ENCODE peak calls at places on chromosomes 12 and 14, in eight cellular contexts. B is keratinocyte; R is IMR-90; W is breast epithelium; I is AG10803; O is CD8-positive, alpha-beta T cell; F is WERI-Rb-1; S is spleen. L is an unnamed sample.

GRCh38 chr14:100067971-100068959 is 3.0 kb downstream of the EVL start:
- DNase-seq in S (peak), B (peak), F (no peak), R (peak), I (no peak), W (no peak), O (peak), L (no peak)

GRCh38 chr14:25375639-25376038 is 325.7 kb upstream of the STXBP6 start:
- DNase-seq in S (no peak), I (no peak), W (no peak), F (no peak), O (no peak), R (no peak), B (no peak), L (no peak)

GRCh38 chr12:129660961-129661360 is 242.9 kb downstream of the TMEM132D start:
- DNase-seq in R (no peak), F (no peak), S (no peak), B (no peak), I (no peak), O (no peak), W (no peak), L (no peak)

GRCh38 chr14:92439551-92440344 is 73.8 kb upstream of the RIN3 start:
- DNase-seq in B (no peak), F (no peak), I (no peak), S (no peak), R (no peak), W (no peak), O (no peak), L (no peak)

GRCh38 chr12:27936196-27936595 is 36.3 kb downstream of the PTHLH start:
- DNase-seq in O (no peak), B (no peak), F (no peak), R (peak), W (no peak), I (no peak), S (no peak), L (no peak)

GRCh38 chr12:91618281-91618680 is 435.7 kb upstream of the DCN start:
- DNase-seq in O (no peak), R (no peak), F (no peak), S (no peak), I (no peak), B (no peak), W (no peak), L (no peak)

GRCh38 chr14:61609143-61609851 is 86.0 kb upstream of the HIF1A start:
- DNase-seq in R (peak), I (peak), W (peak), O (no peak), F (no peak), S (no peak), B (no peak), L (no peak)

GRCh38 chr12:77724367-77724957 is 106.2 kb upstream of the NAV3 start:
- DNase-seq in R (peak), I (peak), S (no peak), B (no peak), F (peak), W (no peak), O (no peak), L (no peak)

GRCh38 chr14:100530270-100531072 is 56.7 kb downstream of the BEGAIN start:
- DNase-seq in F (peak), R (no peak), O (no peak), B (no peak), I (no peak), W (no peak), S (peak), L (no peak)

GRCh38 chr12:45587877-45588530 is 141.5 kb upstream of the ARID2 start:
- DNase-seq in F (no peak), B (no peak), O (no peak), S (no peak), W (no peak), R (no peak), I (no peak), L (no peak)

GRCh38 chr12:11555743-11556625 is 93.5 kb upstream of the ETV6 start:
- DNase-seq in B (no peak), F (no peak), I (no peak), S (no peak), W (no peak), R (no peak), O (no peak), L (no peak)

GRCh38 chr12:108400060-108400459 is 60.9 kb upstream of the CMKLR1 start:
- DNase-seq in S (no peak), W (no peak), I (no peak), O (no peak), F (no peak), B (no peak), R (no peak), L (no peak)

GRCh38 chr12:91105807-91106206 is 5.5 kb downstream of the LUM start:
- DNase-seq in O (no peak), I (no peak), B (no peak), W (no peak), R (no peak), F (no peak), S (no peak), L (no peak)

GRCh38 chr14:102057480-102058114 is 29.2 kb downstream of the HSP90AA1 start:
- DNase-seq in S (peak), F (no peak), W (no peak), B (no peak), R (no peak), I (no peak), O (no peak), L (no peak)

GRCh38 chr14:100857923-100858837 is 32.3 kb downstream of the MEG3 start:
- DNase-seq in O (no peak), S (peak), W (no peak), B (no peak), F (no peak), I (no peak), R (no peak), L (no peak)

GRCh38 chr12:39692258-39692853 is 72.8 kb upstream of the ABCD2 start:
- DNase-seq in B (no peak), O (no peak), S (no peak), F (no peak), I (peak), W (no peak), R (no peak), L (no peak)

GRCh38 chr14:77641534-77642341 is 25.3 kb upstream of the SPTLC2 start:
- DNase-seq in S (peak), W (peak), O (peak), I (peak), B (no peak), R (peak), F (no peak), L (no peak)

GRCh38 chr12:52285172-52285745 is 6.1 kb downstream of the KRT81 start:
- DNase-seq in W (no peak), R (peak), O (no peak), B (peak), S (no peak), I (peak), F (no peak), L (no peak)

GRCh38 chr14:43258396-43258795 is 1248.7 kb downstream of the FSCB start:
- DNase-seq in F (no peak), I (no peak), W (no peak), O (no peak), B (no peak), S (no peak), R (no peak), L (no peak)

GRCh38 chr12:95549392-95550084 is 1.7 kb downstream of the USP44 start:
- DNase-seq in S (no peak), B (no peak), O (no peak), R (no peak), I (no peak), F (no peak), W (no peak), L (no peak)
- H3K4me3 ChIP-seq in S (peak), B (no peak), O (peak), R (peak), I (no peak), F (no peak), W (peak), L (no peak)

DNA sequence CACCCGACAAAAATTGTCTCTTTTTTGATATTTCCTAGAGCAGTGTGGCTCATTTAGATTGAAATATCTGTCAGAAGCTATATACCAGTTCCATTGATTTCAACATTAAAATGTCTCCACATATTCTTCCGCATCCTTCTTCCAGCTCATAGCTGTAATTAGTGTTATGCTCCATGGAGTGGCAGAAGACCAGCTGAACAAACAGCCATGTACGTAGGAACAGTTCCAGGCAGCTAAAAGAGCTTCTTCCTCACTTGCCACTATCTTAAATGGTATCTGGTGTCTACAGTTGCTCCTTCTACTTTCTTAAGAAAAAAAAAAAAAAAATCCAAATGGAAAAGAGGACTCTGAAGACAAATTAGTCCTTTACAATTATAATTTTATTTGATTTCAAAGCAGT is 848.0 kb downstream of the DIO2 start:
- DNase-seq in B (no peak), I (no peak), R (no peak), S (no peak), O (no peak), W (no peak), F (no peak), L (no peak)
- TF ChIP-seq CTCF in B (no peak), I (no peak), R (no peak), S (no peak), O (no peak), W (no peak), F (no peak), L (no peak)

GRCh38 chr12:65929641-65930040 is 105.4 kb downstream of the HMGA2 start:
- DNase-seq in O (no peak), W (no peak), F (no peak), S (no peak), B (no peak), I (no peak), R (no peak), L (no peak)

GRCh38 chr12:65926119-65927004 is 102.1 kb downstream of the HMGA2 start:
- DNase-seq in F (no peak), R (no peak), I (no peak), B (no peak), S (no peak), W (no peak), O (no peak), L (no peak)

GRCh38 chr12:65922077-65922476 is 97.8 kb downstream of the HMGA2 start:
- DNase-seq in S (no peak), F (no peak), R (no peak), B (no peak), I (no peak), O (no peak), W (no peak), L (no peak)

GRCh38 chr12:65923228-65923627 is 98.9 kb downstream of the HMGA2 start:
- DNase-seq in I (no peak), W (no peak), F (no peak), S (no peak), B (no peak), O (no peak), R (no peak), L (no peak)

GRCh38 chr12:65925626-65926025 is 101.3 kb downstream of the HMGA2 start:
- DNase-seq in B (no peak), F (no peak), I (no peak), W (no peak), O (no peak), S (no peak), R (no peak), L (no peak)
- H3K4me3 ChIP-seq in B (no peak), F (no peak), I (no peak), W (no peak), O (no peak), S (no peak), R (no peak), L (no peak)

DNA sequence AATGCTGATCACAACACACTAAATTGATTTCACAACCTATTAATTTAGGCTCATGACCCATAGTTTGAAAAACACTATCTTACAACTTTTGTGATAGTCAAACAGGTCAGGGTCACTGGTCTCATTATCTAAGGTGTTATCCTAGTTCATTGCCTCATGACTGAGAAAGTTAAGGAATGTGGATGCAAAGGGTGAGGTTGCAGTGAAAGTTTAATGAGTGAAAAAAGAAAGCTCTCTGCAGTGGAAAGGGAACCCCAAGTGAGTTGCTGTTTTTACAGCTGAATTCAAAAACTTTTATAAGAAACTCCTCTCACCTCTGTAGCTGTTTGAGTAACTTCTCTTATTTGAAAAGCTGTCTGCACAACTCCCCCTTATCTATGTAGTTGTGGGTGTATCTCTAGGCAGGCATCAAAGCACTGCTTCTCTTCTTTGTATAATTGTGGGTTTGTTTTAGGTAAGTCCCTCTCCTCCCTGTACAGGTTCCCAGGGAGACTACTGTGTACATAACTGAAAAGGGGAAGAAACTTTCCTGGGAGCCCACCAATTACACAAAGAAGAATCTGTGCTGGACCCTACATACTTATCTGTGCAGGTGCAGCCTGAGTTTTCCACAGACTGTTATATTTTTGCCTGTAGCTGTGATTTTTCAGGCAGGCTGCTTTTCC is 18.9 kb downstream of the DNAL1 start:
- DNase-seq in R (no peak), W (no peak), B (no peak), O (no peak), S (no peak), I (no peak), F (no peak), L (no peak)
- TF ChIP-seq CTCF in R (no peak), W (no peak), B (no peak), O (no peak), S (no peak), I (no peak), F (no peak), L (no peak)

GRCh38 chr12:54026640-54027441 is 1.4 kb upstream of the HOXC6 start:
- DNase-seq in R (no peak), W (peak), B (no peak), S (peak), F (no peak), O (no peak), I (no peak), L (no peak)

GRCh38 chr12:54027442-54027786 is 826 bp upstream of the HOXC6 start:
- DNase-seq in O (no peak), F (no peak), B (no peak), I (no peak), R (no peak), S (no peak), W (no peak), L (no peak)

GRCh38 chr12:54029529-54030441 is 1.5 kb downstream of the HOXC6 start:
- DNase-seq in O (no peak), B (no peak), R (no peak), W (peak), I (no peak), S (peak), F (no peak), L (no peak)

GRCh38 chr12:54030442-54030801 is 2.2 kb downstream of the HOXC6 start:
- DNase-seq in R (no peak), I (no peak), S (no peak), W (no peak), O (no peak), B (no peak), F (no peak), L (no peak)

DNA sequence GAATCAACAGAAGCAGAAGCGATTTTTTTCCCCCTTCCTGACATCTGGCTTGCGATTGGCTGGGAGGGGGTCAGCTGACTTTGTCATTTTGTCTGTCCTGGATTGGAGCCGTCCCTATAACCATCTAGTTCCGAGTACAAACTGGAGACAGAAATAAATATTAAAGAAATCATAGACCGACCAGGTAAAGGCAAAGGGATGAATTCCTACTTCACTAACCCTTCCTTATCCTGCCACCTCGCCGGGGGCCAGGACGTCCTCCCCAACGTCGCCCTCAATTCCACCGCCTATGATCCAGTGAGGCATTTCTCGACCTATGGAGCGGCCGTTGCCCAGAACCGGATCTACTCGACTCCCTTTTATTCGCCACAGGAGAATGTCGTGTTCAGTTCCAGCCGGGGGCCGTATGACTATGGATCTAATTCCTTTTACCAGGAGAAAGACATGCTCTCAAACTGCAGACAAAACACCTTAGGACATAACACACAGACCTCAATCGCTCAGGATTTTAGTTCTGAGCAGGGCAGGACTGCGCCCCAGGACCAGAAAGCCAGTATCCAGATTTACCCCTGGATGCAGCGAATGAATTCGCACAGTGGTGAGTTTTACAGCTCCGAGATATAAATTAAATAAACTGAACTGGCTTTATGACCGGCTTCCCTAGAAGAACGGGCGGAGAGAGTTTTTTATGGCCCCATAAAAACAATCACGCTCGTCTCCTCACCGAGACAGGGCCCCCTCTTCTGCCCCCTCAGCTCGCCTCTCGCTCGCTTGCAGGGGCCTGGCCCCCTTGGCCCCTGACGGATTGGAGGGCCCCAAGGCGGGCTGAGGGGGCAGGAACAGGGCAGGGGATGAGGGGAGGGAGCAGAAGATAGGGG is at the start of gene HOXC6:
- DNase-seq in F (peak), W (peak), R (no peak), O (no peak), S (peak), B (no peak), I (peak), L (no peak)
- H3K4me3 ChIP-seq in F (peak), W (peak), R (peak), O (no peak), S (no peak), B (peak), I (peak), L (peak)

GRCh38 chr12:115470977-115471376 is 787.0 kb upstream of the TBX3 start:
- DNase-seq in S (no peak), R (no peak), W (no peak), I (no peak), B (no peak), F (no peak), O (no peak), L (no peak)
- TF ChIP-seq CTCF in S (no peak), R (no peak), W (no peak), I (no peak), B (no peak), F (no peak), O (no peak), L (no peak)

GRCh38 chr12:50261654-50262053 is 21.7 kb downstream of the LIMA1 start:
- DNase-seq in R (peak), S (no peak), B (no peak), W (no peak), O (no peak), I (no peak), F (no peak), L (no peak)

GRCh38 chr12:50252977-50253376 is 30.3 kb downstream of the LIMA1 start:
- DNase-seq in R (no peak), B (no peak), I (no peak), W (no peak), F (no peak), O (no peak), S (no peak), L (no peak)

GRCh38 chr12:50256761-50257160 is 26.6 kb downstream of the LIMA1 start:
- DNase-seq in I (no peak), F (no peak), W (no peak), R (no peak), S (no peak), O (no peak), B (no peak), L (no peak)

GRCh38 chr12:50258167-50258551 is 25.2 kb downstream of the LIMA1 start:
- DNase-seq in W (no peak), F (no peak), R (no peak), S (no peak), B (no peak), O (no peak), I (peak), L (no peak)

DNA sequence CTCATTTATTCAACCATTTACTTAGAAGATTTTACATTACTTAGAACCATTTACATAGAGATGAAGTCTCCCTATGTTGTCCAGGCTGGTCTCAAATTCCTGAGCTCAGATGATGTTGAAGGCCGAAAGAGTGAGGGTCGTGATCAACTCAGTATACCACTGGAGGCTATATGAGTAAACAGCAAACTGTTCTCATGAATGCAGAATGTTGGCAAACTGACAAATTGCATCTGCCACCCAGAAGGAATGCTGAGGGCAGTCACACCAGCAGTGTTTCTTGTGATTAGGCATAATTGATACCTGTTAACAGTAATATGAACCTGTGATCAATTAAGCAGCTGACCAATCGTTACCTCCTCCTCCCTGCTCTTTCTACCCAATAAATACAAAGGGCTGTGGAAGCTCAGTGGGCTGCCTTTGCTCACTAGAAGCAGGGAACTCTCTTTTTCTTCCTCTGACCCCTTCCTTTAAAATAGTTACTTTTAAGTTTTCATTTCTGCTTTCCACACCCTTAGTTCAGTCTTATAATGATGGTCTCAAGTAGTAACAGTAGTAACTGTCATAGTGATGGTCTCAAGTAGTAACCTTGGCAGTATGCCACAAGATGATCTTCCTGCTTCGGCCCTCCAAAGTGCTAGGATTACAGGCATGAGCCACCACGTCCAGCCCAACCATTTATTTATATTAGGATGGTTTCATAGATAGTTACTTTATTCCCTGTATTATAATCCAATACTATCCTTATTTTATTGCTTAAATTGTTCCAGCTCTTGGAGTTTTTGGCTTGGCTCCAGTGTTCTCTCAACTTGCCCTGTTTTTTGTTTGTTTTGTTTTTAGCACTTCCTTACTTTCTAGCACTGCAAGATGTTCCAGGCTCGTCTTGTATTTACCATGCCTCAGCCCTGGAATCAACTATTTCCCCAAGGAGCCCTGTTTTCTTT is 25.8 kb downstream of the LIMA1 start:
- DNase-seq in S (no peak), B (no peak), W (no peak), F (no peak), R (peak), I (peak), O (no peak), L (no peak)
- H3K4me3 ChIP-seq in S (no peak), B (no peak), W (no peak), F (no peak), R (no peak), I (no peak), O (no peak), L (no peak)

L was measured in epithelial cell of proximal tubule.